ENCODE peak calls at places on chromosome 15, in four cellular contexts. Y is brain microvascular endothelial cell, F is AG04449, T is Calu3. R is an unnamed sample.

GRCh38 chr15:56356616-56357015 is 8.6 kb upstream of the TEX9 start:
- DNase-seq in Y (peak; percentile 17), T (peak; percentile 18), F (no peak), R (peak; percentile 52)

GRCh38 chr15:63340878-63341277 is 40.8 kb downstream of the CA12 start:
- DNase-seq in T (no peak), Y (no peak), F (no peak), R (no peak)

GRCh38 chr15:45157974-45158373 is 28.2 kb downstream of the DUOX1 start:
- DNase-seq in T (no peak), Y (peak; percentile 65), F (peak; percentile 37), R (peak; percentile 84)

GRCh38 chr15:67005294-67005996 is 60.0 kb upstream of the SMAD3 start:
- DNase-seq in T (no peak), F (no peak), Y (no peak), R (no peak)

GRCh38 chr15:77025066-77025435 is 30.1 kb downstream of the PSTPIP1 start:
- DNase-seq in F (no peak), Y (no peak), T (no peak), R (no peak)

GRCh38 chr15:45892182-45892581 is 257.4 kb downstream of the SQOR start:
- DNase-seq in T (no peak), F (no peak), Y (no peak), R (no peak)

GRCh38 chr15:66254364-66255292 is 1.1 kb upstream of the MEGF11 start:
- DNase-seq in F (no peak), Y (no peak), T (no peak), R (no peak)

GRCh38 chr15:90142216-90143175 is 40.2 kb upstream of the IDH2 start:
- DNase-seq in F (no peak), Y (no peak), T (no peak), R (no peak)

GRCh38 chr15:98518823-98519561 is 129.3 kb upstream of the IGF1R start:
- DNase-seq in F (no peak), Y (peak; percentile 51), T (peak; percentile 58), R (peak; percentile 73)

GRCh38 chr15:40902605-40903561 is 8.6 kb downstream of the VPS18 start:
- DNase-seq in F (no peak), T (no peak), Y (no peak), R (no peak)

GRCh38 chr15:89672221-89673161 is 6.7 kb downstream of the PLIN1 start:
- DNase-seq in Y (no peak), T (no peak), F (peak; percentile 24), R (peak; percentile 40)

GRCh38 chr15:88912500-88912921 is 668 bp downstream of the MFGE8 start:
- DNase-seq in T (no peak), Y (no peak), F (no peak), R (peak; percentile 41)

GRCh38 chr15:100720406-100720967 is 118.1 kb downstream of the ASB7 start:
- DNase-seq in F (no peak), T (no peak), Y (no peak), R (no peak)

GRCh38 chr15:98914626-98915025 is 93.0 kb downstream of the PGPEP1L start:
- DNase-seq in Y (peak; percentile 86), T (no peak), F (peak; percentile 93), R (peak; percentile 83)

GRCh38 chr15:91853968-91854943 is 748 bp downstream of the SLCO3A1 start:
- DNase-seq in Y (no peak), T (peak; percentile 69), F (no peak), R (peak; percentile 10)
- TF ChIP-seq CTCF in Y (no peak), T (no peak), F (no peak), R (no peak)

GRCh38 chr15:91968610-91969009 is 115.1 kb downstream of the SLCO3A1 start:
- DNase-seq in F (no peak), T (no peak), Y (no peak), R (no peak)
- TF ChIP-seq CTCF in F (no peak), T (no peak), Y (peak; percentile 16), R (peak; percentile 15)

GRCh38 chr15:59532770-59533379 is 78.7 kb upstream of the GCNT3 start:
- DNase-seq in T (peak; percentile 67), Y (peak; percentile 22), F (no peak), R (peak; percentile 43)
- TF ChIP-seq CTCF in T (peak; percentile 77), Y (peak; percentile 78), F (peak; percentile 60), R (peak; percentile 72)

GRCh38 chr15:78808550-78808949 is 2.7 kb downstream of the ADAMTS7 start:
- DNase-seq in T (peak; percentile 20), Y (peak; percentile 40), F (no peak), R (peak; percentile 27)
- TF ChIP-seq CTCF in T (peak; percentile 36), Y (peak; percentile 70), F (peak; percentile 40), R (peak; percentile 46)

GRCh38 chr15:33729648-33730047 is 238.6 kb upstream of the CHRM5 start:
- DNase-seq in T (no peak), F (no peak), Y (no peak), R (no peak)
- TF ChIP-seq CTCF in T (no peak), F (no peak), Y (peak; percentile 54), R (peak; percentile 32)

DNA sequence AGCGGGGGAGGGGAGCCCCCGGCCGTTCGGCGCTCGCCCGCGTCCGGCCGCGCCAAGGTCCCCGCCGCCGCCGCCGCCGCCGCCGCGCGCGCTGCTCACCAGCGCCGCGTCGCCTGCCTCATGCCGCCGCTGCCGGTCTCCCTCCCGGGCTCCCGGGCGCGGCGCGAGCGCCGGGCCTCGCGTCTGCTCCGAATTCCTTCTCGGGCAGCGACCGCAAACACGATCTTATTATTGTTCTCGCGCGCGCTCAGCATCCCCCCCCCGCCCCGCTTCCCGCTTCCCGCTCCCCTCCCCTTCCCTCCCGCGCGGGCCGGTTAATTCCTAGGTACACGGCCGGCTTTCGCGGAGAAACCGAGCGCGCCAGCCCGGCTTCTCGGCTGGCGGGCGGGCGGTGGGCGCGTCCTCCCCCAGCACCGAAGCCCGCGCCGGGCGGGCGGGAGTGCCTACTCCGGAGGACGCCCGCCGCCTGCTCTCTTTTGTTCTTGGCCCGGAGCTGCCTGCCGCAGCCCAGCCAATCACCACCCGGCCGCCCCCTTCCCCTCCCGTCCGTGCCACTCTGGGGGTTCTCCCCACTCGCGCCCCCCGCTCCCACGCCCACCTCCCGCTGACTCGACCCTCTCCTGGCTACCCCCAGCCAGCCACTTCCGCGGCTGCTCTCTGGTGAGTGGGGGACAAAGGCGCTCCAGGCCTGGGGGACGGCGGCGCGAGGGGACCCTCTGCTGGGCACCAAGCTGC is at the start of gene HDGFL3:
- DNase-seq in Y (peak; percentile 51), T (peak; percentile 62), F (no peak), R (peak; percentile 70)
- TF ChIP-seq CTCF in Y (no peak), T (no peak), F (no peak), R (peak; percentile 8)